ENCODE peak calls at places on chromosomes 7 and 10, in six cellular contexts. One of them, this sample, is unnamed.

GRCh38 chr7:50281680-50282445 is 22.7 kb upstream of the IKZF1 start:
- ATAC-seq in activated B cell treated with CpG ODN at 0.5 μM for 24 hours: peak; percentile 89
- ATAC-seq in left cardiac atrium: peak; percentile 59
- ATAC-seq in gastroesophageal sphincter: no peak
- ATAC-seq in left ventricle myocardium superior: peak; percentile 56
- ATAC-seq in T-helper 17 cell: peak; percentile 80
- ATAC-seq in this sample: peak; percentile 97

GRCh38 chr7:36605662-36606441 is 118.4 kb downstream of the AOAH start:
- ATAC-seq in activated B cell treated with CpG ODN at 0.5 μM for 24 hours: no peak
- ATAC-seq in left cardiac atrium: no peak
- ATAC-seq in gastroesophageal sphincter: no peak
- ATAC-seq in left ventricle myocardium superior: no peak
- ATAC-seq in T-helper 17 cell: no peak
- ATAC-seq in this sample: no peak

GRCh38 chr10:78162867-78163266 is 129.2 kb downstream of the RPS24 start:
- ATAC-seq in activated B cell treated with CpG ODN at 0.5 μM for 24 hours: no peak
- ATAC-seq in left cardiac atrium: no peak
- ATAC-seq in gastroesophageal sphincter: no peak
- ATAC-seq in left ventricle myocardium superior: no peak
- ATAC-seq in T-helper 17 cell: no peak
- ATAC-seq in this sample: no peak

GRCh38 chr7:112036071-112036470 is 170.1 kb downstream of the DOCK4 start:
- ATAC-seq in activated B cell treated with CpG ODN at 0.5 μM for 24 hours: no peak
- ATAC-seq in left cardiac atrium: no peak
- ATAC-seq in gastroesophageal sphincter: no peak
- ATAC-seq in left ventricle myocardium superior: no peak
- ATAC-seq in T-helper 17 cell: no peak
- ATAC-seq in this sample: no peak

GRCh38 chr10:71984126-71984797 is 20.1 kb downstream of the CHST3 start:
- ATAC-seq in activated B cell treated with CpG ODN at 0.5 μM for 24 hours: no peak
- ATAC-seq in left cardiac atrium: no peak
- ATAC-seq in gastroesophageal sphincter: no peak
- ATAC-seq in left ventricle myocardium superior: no peak
- ATAC-seq in T-helper 17 cell: no peak
- ATAC-seq in this sample: no peak

GRCh38 chr7:142434666-142435174 is 176.9 kb upstream of the PRSS58 start:
- ATAC-seq in activated B cell treated with CpG ODN at 0.5 μM for 24 hours: no peak
- ATAC-seq in left cardiac atrium: no peak
- ATAC-seq in gastroesophageal sphincter: no peak
- ATAC-seq in left ventricle myocardium superior: no peak
- ATAC-seq in T-helper 17 cell: no peak
- ATAC-seq in this sample: no peak

GRCh38 chr7:147245274-147245673 is 1128.7 kb downstream of the CNTNAP2 start:
- ATAC-seq in activated B cell treated with CpG ODN at 0.5 μM for 24 hours: no peak
- ATAC-seq in left cardiac atrium: peak; percentile 16
- ATAC-seq in gastroesophageal sphincter: no peak
- ATAC-seq in left ventricle myocardium superior: no peak
- ATAC-seq in T-helper 17 cell: no peak
- ATAC-seq in this sample: no peak

GRCh38 chr7:154530136-154530535 is 472.8 kb downstream of the PAXIP1 start:
- ATAC-seq in activated B cell treated with CpG ODN at 0.5 μM for 24 hours: no peak
- ATAC-seq in left cardiac atrium: no peak
- ATAC-seq in gastroesophageal sphincter: no peak
- ATAC-seq in left ventricle myocardium superior: no peak
- ATAC-seq in T-helper 17 cell: no peak
- ATAC-seq in this sample: no peak

GRCh38 chr7:105820667-105821066 is 55.7 kb downstream of the ATXN7L1 start:
- ATAC-seq in activated B cell treated with CpG ODN at 0.5 μM for 24 hours: no peak
- ATAC-seq in left cardiac atrium: no peak
- ATAC-seq in gastroesophageal sphincter: no peak
- ATAC-seq in left ventricle myocardium superior: no peak
- ATAC-seq in T-helper 17 cell: no peak
- ATAC-seq in this sample: no peak

GRCh38 chr7:107344286-107344685 is 125.6 kb upstream of the GPR22 start:
- ATAC-seq in activated B cell treated with CpG ODN at 0.5 μM for 24 hours: no peak
- ATAC-seq in left cardiac atrium: no peak
- ATAC-seq in gastroesophageal sphincter: no peak
- ATAC-seq in left ventricle myocardium superior: no peak
- ATAC-seq in T-helper 17 cell: no peak
- ATAC-seq in this sample: no peak